ENCODE peak calls at places on chromosomes 13 and 19, in four cellular contexts. S, L, O and B are unnamed samples.

GRCh38 chr13:103694033-103694432 is 627.8 kb upstream of the SLC10A2 start:
- DNase-seq in L (no peak), S (no peak), O (no peak), B (no peak)

GRCh38 chr13:78121459-78122348 is 203.1 kb upstream of the EDNRB start:
- DNase-seq in L (peak; percentile 70), S (peak; percentile 53), O (peak; percentile 69), B (peak; percentile 73)

GRCh38 chr13:60066206-60066605 is 97.5 kb downstream of the DIAPH3 start:
- DNase-seq in O (no peak), L (no peak), S (no peak), B (no peak)

GRCh38 chr13:41544824-41545707 is 87.7 kb downstream of the RGCC start:
- DNase-seq in L (peak; percentile 28), S (no peak), O (peak; percentile 31), B (peak; percentile 71)

GRCh38 chr19:35068941-35069634 is 27.6 kb downstream of the HPN start:
- DNase-seq in O (no peak), S (no peak), L (no peak), B (no peak)

GRCh38 chr19:50381881-50382729 is 2.0 kb upstream of the POLD1 start:
- DNase-seq in S (no peak), L (no peak), O (no peak), B (no peak)

GRCh38 chr13:79003989-79004550 is 345.1 kb upstream of the OBI1 start:
- DNase-seq in L (no peak), O (no peak), S (no peak), B (no peak)

GRCh38 chr19:13095393-13095784 is 7.3 kb downstream of the LYL1 start:
- DNase-seq in O (no peak), L (no peak), S (no peak), B (no peak)

GRCh38 chr13:30697177-30697953 is 38.0 kb upstream of the ALOX5AP start:
- DNase-seq in L (no peak), O (peak; percentile 18), S (no peak), B (no peak)

GRCh38 chr13:75357576-75358295 is 124.2 kb downstream of the TBC1D4 start:
- DNase-seq in S (peak; percentile 18), L (peak; percentile 68), O (peak; percentile 50), B (peak; percentile 72)

GRCh38 chr19:43634877-43635560 is 4.6 kb downstream of the CADM4 start:
- DNase-seq in L (no peak), S (peak; percentile 11), O (peak; percentile 39), B (no peak)

GRCh38 chr19:14769201-14769600 is 9.2 kb downstream of the ADGRE2 start:
- DNase-seq in L (no peak), S (no peak), O (no peak), B (no peak)

GRCh38 chr13:44768233-44768632 is 192.1 kb upstream of the TSC22D1 start:
- DNase-seq in S (no peak), L (no peak), O (no peak), B (no peak)

GRCh38 chr13:63092461-63092860 is 1676.8 kb upstream of the PCDH20 start:
- DNase-seq in S (no peak), O (no peak), L (peak; percentile 53), B (peak; percentile 49)

GRCh38 chr19:13864513-13865242 is 12.3 kb upstream of the NANOS3 start:
- DNase-seq in L (no peak), O (no peak), S (no peak), B (no peak)

DNA sequence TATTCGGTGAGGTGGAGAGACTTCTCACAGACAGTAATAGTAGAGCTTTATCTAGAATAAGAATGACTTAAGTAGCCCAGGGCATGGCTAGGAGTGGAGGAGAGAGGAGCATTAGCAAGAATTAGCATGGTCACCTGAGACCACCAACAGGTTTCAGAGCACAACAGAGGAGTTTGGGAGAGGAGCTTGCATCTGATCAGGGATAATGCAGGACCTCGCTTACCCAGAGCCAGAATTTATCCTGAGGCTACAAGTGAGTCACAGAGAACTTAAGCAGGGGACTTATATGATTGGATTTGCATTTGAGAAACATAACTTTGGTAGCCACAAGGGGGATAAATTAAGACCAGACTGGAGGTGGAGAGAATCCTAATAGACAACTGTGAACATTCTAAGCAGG is 102.1 kb upstream of the FNDC3A start:
- DNase-seq in O (no peak), L (peak; percentile 59), S (no peak), B (peak; percentile 28)
- TF ChIP-seq CTCF in O (peak; percentile 28), L (no peak), S (no peak), B (no peak)

DNA sequence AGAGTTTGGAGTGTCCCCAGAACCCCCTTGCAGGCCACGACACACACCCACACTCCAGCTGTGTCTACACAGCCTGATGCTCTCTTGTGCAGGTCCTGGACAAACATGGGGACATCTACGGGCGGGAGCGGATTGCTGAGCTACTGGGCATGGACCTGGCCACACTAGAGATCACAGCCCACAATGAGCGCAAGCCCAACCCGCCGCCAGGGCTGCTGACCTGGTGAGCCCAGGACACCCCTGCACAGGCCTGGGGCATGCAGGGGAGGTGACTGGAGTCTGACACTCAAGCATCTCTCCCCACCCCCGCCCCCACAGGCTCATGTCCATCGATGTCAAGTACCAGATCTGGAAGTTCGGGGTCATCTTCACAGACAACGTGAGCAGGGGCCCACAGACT is 39.9 kb downstream of the MAP4K1 start:
- DNase-seq in L (no peak), S (no peak), O (no peak), B (no peak)
- TF ChIP-seq CTCF in L (no peak), S (no peak), O (no peak), B (no peak)

DNA sequence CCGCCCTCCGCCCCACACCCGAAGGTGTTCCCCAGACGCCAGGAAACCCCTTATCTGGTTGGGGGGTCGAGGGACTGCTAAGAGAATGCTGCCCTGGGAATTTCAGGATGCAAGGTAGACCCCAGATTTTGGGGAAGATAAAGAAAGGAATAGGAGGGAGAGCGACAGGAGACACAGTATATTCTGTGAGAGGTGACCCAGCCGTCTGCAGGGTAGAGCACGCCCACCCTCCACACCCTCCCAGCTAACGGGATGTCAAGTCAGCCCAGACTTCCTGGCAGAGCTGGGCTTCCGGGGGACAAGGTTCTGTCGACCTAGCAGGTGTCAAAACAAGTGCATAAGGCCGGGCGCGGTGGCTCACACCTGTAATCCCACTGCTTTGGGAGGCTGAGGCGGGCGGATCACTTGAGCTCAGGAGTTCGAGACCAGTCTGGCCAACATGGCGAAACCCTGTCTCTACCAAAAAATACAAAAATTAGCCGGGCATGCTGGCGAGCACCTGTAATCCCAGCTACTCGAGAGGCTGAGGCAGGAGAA is 735 bp upstream of the PRR36 start:
- DNase-seq in L (no peak), O (no peak), S (no peak), B (no peak)
- TF ChIP-seq CTCF in L (no peak), O (no peak), S (no peak), B (no peak)

DNA sequence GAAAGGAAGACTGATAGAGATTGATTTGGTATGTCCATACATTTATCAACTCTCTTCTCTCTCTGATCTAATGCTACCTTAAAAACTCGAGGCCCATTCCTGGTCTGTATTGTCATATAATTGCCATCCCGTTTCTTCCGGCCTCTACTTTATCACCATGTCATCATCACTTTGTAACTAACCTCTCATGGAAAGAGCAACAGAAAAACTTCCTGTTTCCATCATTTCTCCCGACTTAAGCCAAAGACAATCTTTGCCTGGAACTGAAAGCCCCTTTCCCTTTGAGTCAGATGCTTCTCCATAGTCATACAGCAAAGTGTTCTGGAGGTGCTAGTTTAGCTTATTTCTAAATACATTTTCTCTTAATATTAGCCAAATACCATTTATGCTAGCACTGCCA is 2.8 kb upstream of the STOML3 start:
- DNase-seq in S (no peak), O (no peak), L (no peak), B (no peak)
- TF ChIP-seq CTCF in S (no peak), O (no peak), L (no peak), B (no peak)

GRCh38 chr19:48182434-48182833 is 12.0 kb downstream of the ZSWIM9 start:
- DNase-seq in L (no peak), O (no peak), S (no peak), B (no peak)
- TF ChIP-seq CTCF in L (no peak), O (no peak), S (no peak), B (no peak)